ENCODE peak calls at places on chromosome 22, in six cellular contexts. A, K, B, R, M and O are unnamed samples.

GRCh38 chr22:44752285-44753188 is at the start of gene ARHGAP8:
- DNase-seq in A (no peak), K (no peak), B (no peak), R (no peak), M (no peak), O (no peak)

GRCh38 chr22:48574776-48575566 is 1252.7 kb downstream of the BRD1 start:
- DNase-seq in A (no peak), K (no peak), B (no peak), R (no peak), M (peak; percentile 87), O (no peak)

GRCh38 chr22:27686534-27686933 is 115.0 kb downstream of the MN1 start:
- DNase-seq in A (peak; percentile 64), K (no peak), B (peak; percentile 70), R (peak; percentile 50), M (no peak), O (no peak)

GRCh38 chr22:37226087-37226486 is 13.8 kb upstream of the SSTR3 start:
- DNase-seq in A (no peak), K (no peak), B (no peak), R (no peak), M (no peak), O (no peak)

GRCh38 chr22:19831016-19831415 is 23.7 kb downstream of the GNB1L start:
- DNase-seq in A (no peak), K (no peak), B (no peak), R (no peak), M (no peak), O (no peak)

GRCh38 chr22:20429254-20430100 is 8.1 kb downstream of the SCARF2 start:
- DNase-seq in A (no peak), K (no peak), B (no peak), R (peak; percentile 59), M (no peak), O (peak; percentile 46)

GRCh38 chr22:18000441-18001039 is 23.8 kb downstream of the MICAL3 start:
- DNase-seq in A (no peak), K (no peak), B (no peak), R (no peak), M (peak; percentile 41), O (no peak)

GRCh38 chr22:30474683-30475424 is 3.0 kb upstream of the SEC14L3 start:
- DNase-seq in A (no peak), K (no peak), B (no peak), R (no peak), M (no peak), O (no peak)

GRCh38 chr22:26629988-26630761 is 8.4 kb downstream of the CRYBA4 start:
- DNase-seq in A (no peak), K (no peak), B (no peak), R (no peak), M (no peak), O (no peak)